ENCODE peak calls at places on chromosomes 6 and 20, in ten cellular contexts. One of them, this sample, is unnamed.
A peak's percentile ranks its signal among the peaks of the same experiment; 100 is the strongest.

GRCh38 chr6:72466971-72467566 is 154.8 kb upstream of the KCNQ5 start:
- DNase-seq in sigmoid colon: no peak
- DNase-seq in prostate gland: no peak
- DNase-seq in body of pancreas: no peak
- DNase-seq in Peyer's patch: no peak
- DNase-seq in ovary: no peak
- DNase-seq in upper lobe of left lung: no peak
- DNase-seq in stomach: no peak
- DNase-seq in transverse colon: no peak
- DNase-seq in heart left ventricle: no peak
- DNase-seq in this sample: no peak

GRCh38 chr6:99241905-99242534 is 107.5 kb downstream of the FAXC start:
- DNase-seq in transverse colon: no peak
- DNase-seq in Peyer's patch: no peak
- DNase-seq in body of pancreas: no peak
- DNase-seq in sigmoid colon: no peak
- DNase-seq in ovary: no peak
- DNase-seq in stomach: peak; percentile 34
- DNase-seq in upper lobe of left lung: no peak
- DNase-seq in heart left ventricle: no peak
- DNase-seq in prostate gland: peak; percentile 15
- DNase-seq in this sample: no peak

GRCh38 chr6:23415819-23416427 is 710.1 kb upstream of the NRSN1 start:
- DNase-seq in transverse colon: no peak
- DNase-seq in ovary: no peak
- DNase-seq in prostate gland: no peak
- DNase-seq in Peyer's patch: no peak
- DNase-seq in stomach: no peak
- DNase-seq in sigmoid colon: no peak
- DNase-seq in body of pancreas: no peak
- DNase-seq in heart left ventricle: no peak
- DNase-seq in upper lobe of left lung: no peak
- DNase-seq in this sample: no peak

GRCh38 chr6:93272201-93272600 is 147.2 kb downstream of the EPHA7 start:
- DNase-seq in body of pancreas: no peak
- DNase-seq in transverse colon: no peak
- DNase-seq in prostate gland: no peak
- DNase-seq in stomach: no peak
- DNase-seq in upper lobe of left lung: no peak
- DNase-seq in heart left ventricle: no peak
- DNase-seq in sigmoid colon: no peak
- DNase-seq in Peyer's patch: no peak
- DNase-seq in ovary: no peak
- DNase-seq in this sample: no peak

GRCh38 chr6:75892384-75892783 is 143.3 kb downstream of the MYO6 start:
- DNase-seq in heart left ventricle: no peak
- DNase-seq in prostate gland: no peak
- DNase-seq in ovary: no peak
- DNase-seq in Peyer's patch: no peak
- DNase-seq in sigmoid colon: no peak
- DNase-seq in stomach: no peak
- DNase-seq in upper lobe of left lung: peak; percentile 35
- DNase-seq in transverse colon: no peak
- DNase-seq in body of pancreas: no peak
- DNase-seq in this sample: no peak

GRCh38 chr6:143233563-143234285 is 173.0 kb downstream of the AIG1 start:
- DNase-seq in body of pancreas: no peak
- DNase-seq in upper lobe of left lung: no peak
- DNase-seq in sigmoid colon: no peak
- DNase-seq in Peyer's patch: no peak
- DNase-seq in ovary: peak; percentile 30
- DNase-seq in heart left ventricle: no peak
- DNase-seq in transverse colon: no peak
- DNase-seq in prostate gland: no peak
- DNase-seq in stomach: no peak
- DNase-seq in this sample: no peak

GRCh38 chr6:80541886-80542285 is 435.4 kb downstream of the BCKDHB start:
- DNase-seq in Peyer's patch: no peak
- DNase-seq in prostate gland: no peak
- DNase-seq in stomach: no peak
- DNase-seq in transverse colon: no peak
- DNase-seq in ovary: no peak
- DNase-seq in body of pancreas: no peak
- DNase-seq in sigmoid colon: no peak
- DNase-seq in upper lobe of left lung: no peak
- DNase-seq in heart left ventricle: no peak
- DNase-seq in this sample: no peak

GRCh38 chr6:87731818-87732661 is 30.0 kb upstream of the AKIRIN2 start:
- DNase-seq in prostate gland: peak; percentile 97
- DNase-seq in transverse colon: peak; percentile 94
- DNase-seq in heart left ventricle: peak; percentile 92
- DNase-seq in body of pancreas: peak; percentile 96
- DNase-seq in ovary: peak; percentile 87
- DNase-seq in Peyer's patch: peak; percentile 94
- DNase-seq in upper lobe of left lung: peak; percentile 95
- DNase-seq in sigmoid colon: peak; percentile 96
- DNase-seq in stomach: peak; percentile 96
- DNase-seq in this sample: peak; percentile 89

GRCh38 chr6:158033751-158034702 is 52.4 kb downstream of the SYNJ2 start:
- DNase-seq in upper lobe of left lung: no peak
- DNase-seq in ovary: no peak
- DNase-seq in sigmoid colon: peak; percentile 63
- DNase-seq in stomach: peak; percentile 77
- DNase-seq in heart left ventricle: no peak
- DNase-seq in prostate gland: no peak
- DNase-seq in transverse colon: peak; percentile 83
- DNase-seq in body of pancreas: peak; percentile 74
- DNase-seq in Peyer's patch: peak; percentile 77
- DNase-seq in this sample: no peak

GRCh38 chr6:26043389-26044139 is 43.7 kb upstream of the HFE start:
- DNase-seq in body of pancreas: peak; percentile 92
- DNase-seq in upper lobe of left lung: peak; percentile 65
- DNase-seq in stomach: peak; percentile 76
- DNase-seq in transverse colon: peak; percentile 82
- DNase-seq in Peyer's patch: peak; percentile 88
- DNase-seq in prostate gland: peak; percentile 87
- DNase-seq in ovary: peak; percentile 60
- DNase-seq in heart left ventricle: peak; percentile 73
- DNase-seq in sigmoid colon: peak; percentile 93
- DNase-seq in this sample: peak; percentile 86

GRCh38 chr20:45095753-45096371 is 5.1 kb downstream of the KCNS1 start:
- DNase-seq in sigmoid colon: no peak
- DNase-seq in Peyer's patch: peak; percentile 77
- DNase-seq in body of pancreas: peak; percentile 59
- DNase-seq in heart left ventricle: no peak
- DNase-seq in upper lobe of left lung: peak; percentile 37
- DNase-seq in prostate gland: peak; percentile 60
- DNase-seq in transverse colon: peak; percentile 58
- DNase-seq in stomach: peak; percentile 50
- DNase-seq in ovary: peak; percentile 32
- DNase-seq in this sample: peak; percentile 79

GRCh38 chr6:111795558-111795957 is 77.7 kb downstream of the FYN start:
- DNase-seq in upper lobe of left lung: no peak
- DNase-seq in transverse colon: no peak
- DNase-seq in ovary: no peak
- DNase-seq in sigmoid colon: no peak
- DNase-seq in body of pancreas: no peak
- DNase-seq in Peyer's patch: no peak
- DNase-seq in heart left ventricle: no peak
- DNase-seq in prostate gland: no peak
- DNase-seq in stomach: no peak
- DNase-seq in this sample: no peak

GRCh38 chr6:43814111-43814510 is 44.1 kb downstream of the VEGFA start:
- DNase-seq in Peyer's patch: no peak
- DNase-seq in sigmoid colon: no peak
- DNase-seq in body of pancreas: no peak
- DNase-seq in heart left ventricle: no peak
- DNase-seq in upper lobe of left lung: no peak
- DNase-seq in transverse colon: no peak
- DNase-seq in stomach: no peak
- DNase-seq in ovary: no peak
- DNase-seq in prostate gland: no peak
- DNase-seq in this sample: no peak

GRCh38 chr6:43817192-43817591 is 47.2 kb downstream of the VEGFA start:
- DNase-seq in body of pancreas: peak; percentile 75
- DNase-seq in prostate gland: no peak
- DNase-seq in stomach: peak; percentile 57
- DNase-seq in ovary: no peak
- DNase-seq in sigmoid colon: no peak
- DNase-seq in Peyer's patch: peak; percentile 77
- DNase-seq in heart left ventricle: no peak
- DNase-seq in transverse colon: peak; percentile 55
- DNase-seq in upper lobe of left lung: peak; percentile 54
- DNase-seq in this sample: peak; percentile 70

GRCh38 chr6:43812850-43813584 is 43.0 kb downstream of the VEGFA start:
- DNase-seq in transverse colon: peak; percentile 84
- DNase-seq in sigmoid colon: no peak
- DNase-seq in ovary: no peak
- DNase-seq in body of pancreas: peak; percentile 83
- DNase-seq in upper lobe of left lung: peak; percentile 90
- DNase-seq in Peyer's patch: peak; percentile 90
- DNase-seq in prostate gland: no peak
- DNase-seq in stomach: peak; percentile 68
- DNase-seq in heart left ventricle: no peak
- DNase-seq in this sample: no peak

GRCh38 chr6:43811101-43812099 is 41.4 kb downstream of the VEGFA start:
- DNase-seq in body of pancreas: peak; percentile 63
- DNase-seq in ovary: no peak
- DNase-seq in stomach: no peak
- DNase-seq in transverse colon: peak; percentile 52
- DNase-seq in heart left ventricle: no peak
- DNase-seq in prostate gland: no peak
- DNase-seq in sigmoid colon: no peak
- DNase-seq in upper lobe of left lung: no peak
- DNase-seq in Peyer's patch: peak; percentile 86
- DNase-seq in this sample: no peak

GRCh38 chr6:43814865-43815264 is 44.9 kb downstream of the VEGFA start:
- DNase-seq in transverse colon: no peak
- DNase-seq in prostate gland: no peak
- DNase-seq in sigmoid colon: no peak
- DNase-seq in body of pancreas: no peak
- DNase-seq in ovary: no peak
- DNase-seq in heart left ventricle: no peak
- DNase-seq in Peyer's patch: no peak
- DNase-seq in upper lobe of left lung: no peak
- DNase-seq in stomach: no peak
- DNase-seq in this sample: no peak
- TF ChIP-seq POLR2A in transverse colon: no peak
- TF ChIP-seq POLR2A in prostate gland: no peak
- TF ChIP-seq POLR2A in sigmoid colon: no peak
- TF ChIP-seq POLR2A in body of pancreas: no peak
- TF ChIP-seq POLR2A in ovary: no peak
- TF ChIP-seq POLR2A in heart left ventricle: no peak
- TF ChIP-seq POLR2A in Peyer's patch: no peak
- TF ChIP-seq POLR2A in upper lobe of left lung: no peak
- TF ChIP-seq POLR2A in stomach: no peak
- TF ChIP-seq POLR2A in this sample: no peak

DNA sequence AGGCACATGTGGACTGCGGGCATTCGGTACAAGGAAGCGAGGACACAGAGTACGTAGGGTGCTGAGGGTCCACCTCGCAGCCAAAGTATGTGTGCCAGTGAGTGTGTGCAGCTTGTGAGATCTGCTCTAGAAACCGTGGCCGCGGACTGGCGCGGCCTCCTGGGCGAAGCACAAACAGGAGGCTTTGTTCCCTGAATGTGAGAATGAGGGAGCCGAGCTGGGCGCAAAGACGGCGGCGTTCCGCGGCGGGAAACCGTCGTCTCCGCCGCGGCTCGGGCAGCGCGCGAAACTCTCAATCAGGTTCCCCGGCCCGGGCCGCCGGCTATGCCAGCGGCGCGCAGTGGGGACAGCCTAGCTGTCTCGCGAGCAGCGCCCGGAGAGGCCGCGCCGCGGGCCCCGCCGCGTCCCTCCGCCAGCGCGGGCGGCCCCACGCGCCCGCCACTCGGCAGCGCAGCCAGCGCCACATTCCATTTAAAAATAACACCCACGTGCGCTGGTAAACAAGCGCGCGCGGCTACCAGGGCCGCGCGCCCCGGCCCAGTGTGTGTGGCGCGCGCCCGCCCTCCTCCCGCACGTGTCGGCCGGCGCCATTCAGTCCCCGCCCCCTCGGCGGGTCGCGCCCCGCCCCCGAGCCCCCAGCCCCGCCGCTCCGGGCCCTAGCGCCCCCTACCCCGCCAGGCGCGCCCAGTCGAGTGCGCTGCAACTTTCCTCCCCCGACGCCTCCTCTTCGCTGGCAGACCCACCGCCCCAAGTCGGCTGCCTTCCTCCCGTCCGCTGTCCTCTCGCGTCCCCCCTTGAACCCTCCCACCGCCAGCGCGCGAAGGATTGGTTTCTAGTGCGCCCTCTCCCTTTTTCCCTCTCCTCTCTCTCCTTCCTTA is 3.0 kb upstream of the FOXO3 start:
- DNase-seq in Peyer's patch: peak; percentile 91
- DNase-seq in transverse colon: peak; percentile 80
- DNase-seq in body of pancreas: peak; percentile 82
- DNase-seq in sigmoid colon: peak; percentile 79
- DNase-seq in ovary: peak; percentile 88
- DNase-seq in heart left ventricle: peak; percentile 89
- DNase-seq in prostate gland: peak; percentile 78
- DNase-seq in stomach: peak; percentile 82
- DNase-seq in upper lobe of left lung: peak; percentile 82
- DNase-seq in this sample: peak; percentile 66
- TF ChIP-seq CTCF in Peyer's patch: no peak
- TF ChIP-seq CTCF in transverse colon: no peak
- TF ChIP-seq CTCF in body of pancreas: peak; percentile 15
- TF ChIP-seq CTCF in sigmoid colon: no peak
- TF ChIP-seq CTCF in ovary: no peak
- TF ChIP-seq CTCF in heart left ventricle: no peak
- TF ChIP-seq CTCF in prostate gland: no peak
- TF ChIP-seq CTCF in stomach: no peak
- TF ChIP-seq CTCF in upper lobe of left lung: peak; percentile 5
- TF ChIP-seq CTCF in this sample: no peak

DNA sequence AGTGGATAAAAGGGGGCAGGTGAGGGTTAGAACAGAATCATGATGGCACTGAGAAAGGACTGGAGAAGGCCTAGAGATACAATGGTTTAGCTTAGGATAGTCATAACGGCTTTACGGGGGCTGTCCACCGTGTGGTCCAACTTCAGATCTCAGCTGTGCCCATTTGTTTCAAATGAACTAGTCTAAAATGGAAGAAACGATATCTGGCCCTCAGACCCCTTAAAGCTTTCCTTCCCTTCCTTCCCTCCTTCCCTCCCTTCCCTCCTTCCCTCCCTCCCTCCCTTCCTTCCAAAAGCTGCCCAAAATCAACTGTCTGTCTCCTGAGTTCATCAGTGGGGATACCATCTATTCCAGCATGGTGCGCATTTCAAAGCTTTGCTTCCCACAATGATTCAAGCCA is 27.9 kb downstream of the TRAM2 start:
- DNase-seq in upper lobe of left lung: no peak
- DNase-seq in stomach: no peak
- DNase-seq in ovary: no peak
- DNase-seq in prostate gland: no peak
- DNase-seq in transverse colon: no peak
- DNase-seq in Peyer's patch: no peak
- DNase-seq in sigmoid colon: no peak
- DNase-seq in heart left ventricle: no peak
- DNase-seq in body of pancreas: no peak
- DNase-seq in this sample: no peak
- H3K4me1 ChIP-seq in upper lobe of left lung: peaks cover 65% of the 10 kb centered on the region
- H3K4me1 ChIP-seq in stomach: peaks cover 76% of the 10 kb centered on the region
- H3K4me1 ChIP-seq in ovary: peaks cover 39% of the 10 kb centered on the region
- H3K4me1 ChIP-seq in prostate gland: peaks cover 9% of the 10 kb centered on the region
- H3K4me1 ChIP-seq in transverse colon: peaks cover 91% of the 10 kb centered on the region
- H3K4me1 ChIP-seq in Peyer's patch: no peaks in the 10 kb centered on the region
- H3K4me1 ChIP-seq in sigmoid colon: peaks cover 83% of the 10 kb centered on the region
- H3K4me1 ChIP-seq in heart left ventricle: peaks cover 84% of the 10 kb centered on the region
- H3K4me1 ChIP-seq in body of pancreas: peaks cover 73% of the 10 kb centered on the region
- H3K4me1 ChIP-seq in this sample: peaks cover 48% of the 10 kb centered on the region

GRCh38 chr6:129776542-129776941 is 66.6 kb upstream of the ARHGAP18 start:
- DNase-seq in heart left ventricle: no peak
- DNase-seq in ovary: no peak
- DNase-seq in prostate gland: no peak
- DNase-seq in body of pancreas: no peak
- DNase-seq in stomach: no peak
- DNase-seq in sigmoid colon: no peak
- DNase-seq in Peyer's patch: no peak
- DNase-seq in upper lobe of left lung: no peak
- DNase-seq in transverse colon: no peak
- DNase-seq in this sample: no peak
- TF ChIP-seq POLR2A in heart left ventricle: no peak
- TF ChIP-seq POLR2A in ovary: no peak
- TF ChIP-seq POLR2A in prostate gland: no peak
- TF ChIP-seq POLR2A in body of pancreas: no peak
- TF ChIP-seq POLR2A in stomach: no peak
- TF ChIP-seq POLR2A in sigmoid colon: no peak
- TF ChIP-seq POLR2A in Peyer's patch: no peak
- TF ChIP-seq POLR2A in upper lobe of left lung: no peak
- TF ChIP-seq POLR2A in transverse colon: no peak
- TF ChIP-seq POLR2A in this sample: no peak

This sample was measured in adrenal gland.